ENCODE peak calls at places on chromosomes 5 and 9, in seven cellular contexts. E is OCI-LY7; F is AG20443; O is CD4-positive, alpha-beta T cell; H is heart right ventricle; N is kidney glomerular epithelial cell; W is Kasumi-1. C is an unnamed sample.

GRCh38 chr9:87590996-87591395 is 93.3 kb downstream of the DAPK1 start:
- DNase-seq in E (no peak), F (no peak), O (no peak), H (no peak), N (no peak), W (no peak), C (no peak)

GRCh38 chr9:74494490-74494889 is 2.6 kb upstream of the RORB start:
- DNase-seq in E (no peak), F (no peak), O (no peak), H (no peak), N (no peak), W (no peak), C (no peak)

GRCh38 chr9:82597225-82598158 is 465.4 kb downstream of the RASEF start:
- DNase-seq in E (no peak), F (no peak), O (no peak), H (no peak), N (no peak), W (no peak), C (no peak)

GRCh38 chr9:109320338-109320733 is 523 bp downstream of the EPB41L4B start:
- DNase-seq in E (no peak), F (peak; percentile 46), O (no peak), H (no peak), N (no peak), W (no peak), C (no peak)

GRCh38 chr9:98311541-98311940 is 56.1 kb upstream of the TBC1D2 start:
- DNase-seq in E (no peak), F (no peak), O (no peak), H (no peak), N (no peak), W (no peak), C (no peak)

GRCh38 chr5:58648846-58649245 is 66.0 kb downstream of the RAB3C start:
- DNase-seq in E (no peak), F (no peak), O (no peak), H (no peak), N (no peak), W (no peak), C (no peak)

GRCh38 chr5:94526708-94527107 is 91.7 kb downstream of the KIAA0825 start:
- DNase-seq in E (no peak), F (no peak), O (no peak), H (no peak), N (no peak), W (no peak), C (no peak)

GRCh38 chr9:114078021-114078780 is at the start of gene AMBP:
- DNase-seq in E (no peak), F (no peak), O (no peak), H (no peak), N (no peak), W (no peak), C (no peak)

GRCh38 chr5:36202521-36202961 is 39.2 kb downstream of the NADK2 start:
- DNase-seq in E (no peak), F (no peak), O (no peak), H (no peak), N (no peak), W (no peak), C (no peak)

GRCh38 chr5:129905467-129906176 is 1.4 kb downstream of the CHSY3 start:
- DNase-seq in E (no peak), F (peak; percentile 11), O (no peak), H (peak; percentile 13), N (no peak), W (no peak), C (no peak)

GRCh38 chr5:28862860-28863196 is 1824.4 kb upstream of the CDH9 start:
- DNase-seq in E (no peak), F (no peak), O (no peak), H (no peak), N (no peak), W (no peak), C (no peak)

GRCh38 chr5:84362061-84362720 is 22.5 kb downstream of the EDIL3 start:
- DNase-seq in E (no peak), F (no peak), O (no peak), H (no peak), N (no peak), W (no peak), C (no peak)

GRCh38 chr5:150945501-150945900 is 40.7 kb upstream of the ZNF300 start:
- DNase-seq in E (no peak), F (peak; percentile 15), O (no peak), H (no peak), N (no peak), W (no peak), C (no peak)

GRCh38 chr5:3684771-3685354 is 89.2 kb downstream of the IRX1 start:
- DNase-seq in E (no peak), F (no peak), O (no peak), H (no peak), N (no peak), W (no peak), C (no peak)

GRCh38 chr9:89342213-89342612 is 23.9 kb downstream of the SECISBP2 start:
- DNase-seq in E (no peak), F (no peak), O (no peak), H (no peak), N (no peak), W (no peak), C (no peak)

GRCh38 chr5:128988476-128988875 is 23.2 kb downstream of the SLC27A6 start:
- DNase-seq in E (no peak), F (no peak), O (no peak), H (no peak), N (no peak), W (no peak), C (no peak)

GRCh38 chr9:3215658-3216057 is 310.1 kb downstream of the RFX3 start:
- DNase-seq in E (no peak), F (no peak), O (no peak), H (no peak), N (no peak), W (no peak), C (no peak)

GRCh38 chr5:42872865-42873264 is 61.2 kb upstream of the SELENOP start:
- DNase-seq in E (no peak), F (no peak), O (no peak), H (no peak), N (no peak), W (no peak), C (no peak)

GRCh38 chr5:43555895-43556606 is 826 bp downstream of the PAIP1 start:
- DNase-seq in E (peak; percentile 51), F (peak; percentile 78), O (no peak), H (peak; percentile 65), N (peak; percentile 30), W (peak; percentile 35), C (no peak)

GRCh38 chr9:135408676-135409254 is 70.8 kb upstream of the PPP1R26 start:
- DNase-seq in E (no peak), F (no peak), O (no peak), H (no peak), N (no peak), W (no peak), C (no peak)

GRCh38 chr9:89667730-89668129 is 62.9 kb downstream of the GADD45G start:
- DNase-seq in E (no peak), F (no peak), O (no peak), H (no peak), N (no peak), W (no peak), C (no peak)

GRCh38 chr9:110329676-110330235 is 7.9 kb downstream of the TXNDC8 start:
- DNase-seq in E (no peak), F (no peak), O (no peak), H (no peak), N (no peak), W (peak; percentile 16), C (no peak)

GRCh38 chr5:116068028-116068632 is 16.7 kb upstream of the COMMD10 start:
- DNase-seq in E (peak; percentile 74), F (peak; percentile 41), O (no peak), H (peak; percentile 31), N (peak; percentile 22), W (peak; percentile 37), C (peak; percentile 31)

GRCh38 chr5:36457511-36458260 is 148.7 kb upstream of the SLC1A3 start:
- DNase-seq in E (no peak), F (peak; percentile 50), O (no peak), H (no peak), N (peak; percentile 65), W (no peak), C (no peak)

GRCh38 chr5:1348986-1349245 is 4.0 kb upstream of the CLPTM1L start:
- DNase-seq in E (peak; percentile 34), F (no peak), O (no peak), H (no peak), N (no peak), W (no peak), C (no peak)

GRCh38 chr5:178808886-178809285 is 50.9 kb upstream of the ZNF354B start:
- DNase-seq in E (no peak), F (no peak), O (no peak), H (no peak), N (no peak), W (no peak), C (no peak)

GRCh38 chr5:74310386-74310785 is 330.1 kb downstream of the ENC1 start:
- DNase-seq in E (no peak), F (no peak), O (no peak), H (no peak), N (no peak), W (no peak), C (no peak)

GRCh38 chr5:33649801-33650482 is 209.2 kb downstream of the TARS1 start:
- DNase-seq in E (no peak), F (peak; percentile 85), O (no peak), H (no peak), N (peak; percentile 24), W (no peak), C (no peak)

GRCh38 chr9:21505425-21506179 is 23.5 kb upstream of the IFNE start:
- DNase-seq in E (no peak), F (peak; percentile 15), O (no peak), H (no peak), N (peak; percentile 35), W (no peak), C (no peak)